ENCODE peak calls at places on chromosome 22, in eight cellular contexts. L is neural progenitor cell, J is endothelial cell of umbilical vein, Z is GM23338, N is HepG2, F is PC-3, W is mammary epithelial cell, P is fibroblast of lung. O is an unnamed sample. For H4K20me1, the result is how much of the 10 kb centered on the place peaks cover.

GRCh38 chr22:48587236-48587865 is 1240.3 kb downstream of the BRD1 start:
- DNase-seq in L (no peak), W (no peak), P (no peak), N (no peak), F (no peak), J (no peak), Z (no peak), O (no peak)

GRCh38 chr22:33380789-33381530 is 322.8 kb upstream of the SYN3 start:
- DNase-seq in L (no peak), F (peak), J (no peak), W (peak), N (no peak), Z (no peak), P (peak), O (peak)

GRCh38 chr22:22712092-22712658 is 67.8 kb downstream of the GGTLC2 start:
- DNase-seq in J (no peak), L (no peak), W (no peak), P (no peak), N (no peak), Z (no peak), F (no peak), O (no peak)

GRCh38 chr22:33666661-33667619 is 253.3 kb downstream of the LARGE1 start:
- DNase-seq in N (no peak), Z (peak), W (no peak), P (no peak), J (no peak), F (no peak), L (peak), O (no peak)

GRCh38 chr22:26835929-26836528 is 178.6 kb downstream of the MIAT start:
- DNase-seq in L (peak), J (peak), N (peak), W (peak), Z (peak), P (no peak), F (peak), O (peak)

GRCh38 chr22:48944756-48945620 is 882.7 kb downstream of the BRD1 start:
- DNase-seq in J (no peak), N (no peak), W (no peak), F (no peak), Z (no peak), P (no peak), L (no peak), O (no peak)

GRCh38 chr22:24089951-24090350 is 78.8 kb downstream of the CABIN1 start:
- DNase-seq in F (no peak), J (no peak), N (no peak), P (no peak), Z (no peak), W (no peak), L (no peak), O (no peak)

GRCh38 chr22:50209893-50210292 is 9.1 kb downstream of the SELENOO start:
- DNase-seq in W (peak), L (peak), P (peak), J (peak), F (peak), N (peak), Z (peak), O (peak)

GRCh38 chr22:33726294-33726711 is 194.0 kb downstream of the LARGE1 start:
- DNase-seq in N (no peak), Z (no peak), F (peak), P (peak), W (peak), L (no peak), J (no peak), O (peak)

GRCh38 chr22:16844529-16844928 is 19.3 kb upstream of the XKR3 start:
- DNase-seq in Z (no peak), J (no peak), N (no peak), L (no peak), P (no peak), W (no peak), F (no peak), O (no peak)

GRCh38 chr22:40560551-40560950 is 76.0 kb downstream of the MRTFA start:
- DNase-seq in F (no peak), W (peak), P (peak), N (no peak), Z (no peak), L (no peak), J (peak), O (no peak)

GRCh38 chr22:39448205-39449054 is 8.4 kb upstream of the MGAT3 start:
- DNase-seq in W (no peak), L (no peak), Z (no peak), F (peak), P (no peak), N (no peak), J (no peak), O (peak)

GRCh38 chr22:37137131-37137530 is 12.6 kb downstream of the IL2RB start:
- DNase-seq in F (no peak), W (no peak), J (no peak), L (no peak), N (no peak), Z (no peak), P (no peak), O (no peak)

GRCh38 chr22:17842386-17842785 is 68.1 kb upstream of the BID start:
- DNase-seq in J (no peak), W (no peak), N (no peak), L (no peak), Z (no peak), F (no peak), P (no peak), O (no peak)

GRCh38 chr22:50724616-50725015 is 13.4 kb upstream of the ACR start:
- DNase-seq in W (no peak), P (no peak), N (no peak), L (no peak), J (no peak), Z (no peak), F (no peak), O (no peak)

GRCh38 chr22:29344137-29344536 is 28.6 kb upstream of the RASL10A start:
- DNase-seq in W (peak), F (peak), Z (no peak), J (no peak), L (no peak), N (peak), P (peak), O (peak)

GRCh38 chr22:41833369-41834004 is 582 bp downstream of the SREBF2 start:
- DNase-seq in Z (peak), J (peak), L (peak), N (no peak), P (peak), F (peak), W (peak), O (peak)

GRCh38 chr22:37930270-37930951 is 23.0 kb downstream of the C22orf23 start:
- DNase-seq in L (peak), J (no peak), Z (peak), P (no peak), F (peak), W (no peak), N (no peak), O (no peak)

GRCh38 chr22:22666307-22667091 is 22.1 kb downstream of the GGTLC2 start:
- DNase-seq in Z (peak), W (no peak), P (no peak), L (peak), F (peak), N (peak), J (peak), O (peak)

GRCh38 chr22:49901457-49901856 is 16.8 kb downstream of the ALG12 start:
- DNase-seq in W (no peak), F (no peak), N (no peak), P (no peak), Z (no peak), J (no peak), L (no peak), O (no peak)

GRCh38 chr22:41201146-41201545 is 4.0 kb upstream of the L3MBTL2 start:
- DNase-seq in N (no peak), L (no peak), Z (no peak), F (no peak), J (no peak), W (no peak), P (no peak), O (peak)

GRCh38 chr22:22110548-22111266 is 128.1 kb upstream of the TOP3B start:
- DNase-seq in P (peak), F (peak), J (peak), W (peak), N (no peak), L (peak), Z (peak), O (peak)

GRCh38 chr22:38215156-38216038 is 13.6 kb downstream of the MAFF start:
- DNase-seq in J (no peak), P (no peak), F (no peak), L (no peak), Z (no peak), N (no peak), W (no peak), O (no peak)

GRCh38 chr22:23383491-23384450 is 196.3 kb downstream of the IGLL1 start:
- DNase-seq in P (no peak), Z (peak), F (no peak), N (no peak), L (peak), W (no peak), J (no peak), O (peak)

GRCh38 chr22:28112548-28113043 is 193.5 kb upstream of the PITPNB start:
- DNase-seq in W (no peak), N (peak), F (peak), Z (peak), P (peak), J (peak), L (peak), O (peak)

GRCh38 chr22:23080542-23081290 is 10.4 kb downstream of the GNAZ start:
- DNase-seq in W (no peak), L (no peak), Z (no peak), N (no peak), J (no peak), F (no peak), P (no peak), O (no peak)

GRCh38 chr22:17232406-17232805 is 13.2 kb upstream of the ADA2 start:
- DNase-seq in J (no peak), L (peak), W (no peak), F (no peak), N (no peak), P (no peak), Z (peak), O (no peak)

GRCh38 chr22:21626073-21626734 is 3.6 kb downstream of the YDJC start:
- DNase-seq in N (no peak), F (no peak), J (no peak), Z (no peak), P (no peak), W (no peak), L (no peak), O (no peak)

GRCh38 chr22:22884010-22884887 is 3.4 kb upstream of the IGLL5 start:
- DNase-seq in J (peak), W (peak), F (peak), P (peak), N (peak), Z (peak), L (peak), O (peak)

GRCh38 chr22:20299736-20300136 is 20.1 kb downstream of the DGCR6L start:
- DNase-seq in Z (peak), N (no peak), L (no peak), J (peak), F (peak), P (no peak), W (peak), O (peak)

GRCh38 chr22:22452211-22452610 is 56.3 kb downstream of the ZNF280B start:
- DNase-seq in L (no peak), N (no peak), P (no peak), Z (no peak), F (no peak), J (no peak), W (no peak), O (no peak)

GRCh38 chr22:38228873-38229740 is 27.3 kb downstream of the MAFF start:
- DNase-seq in N (peak), J (peak), W (peak), Z (no peak), L (no peak), F (peak), P (peak), O (no peak)

GRCh38 chr22:18023509-18024275 is 669 bp downstream of the MICAL3 start:
- DNase-seq in P (peak), F (peak), L (peak), W (peak), J (peak), Z (peak), N (no peak), O (peak)

GRCh38 chr22:32729368-32729767 is 72.1 kb upstream of the TIMP3 start:
- DNase-seq in N (no peak), W (no peak), L (no peak), P (no peak), F (no peak), J (no peak), Z (no peak), O (no peak)

GRCh38 chr22:25966448-25966913 is 202.8 kb upstream of the SEZ6L start:
- DNase-seq in P (no peak), F (no peak), W (no peak), L (peak), N (no peak), J (no peak), Z (no peak), O (no peak)

GRCh38 chr22:37146507-37147180 is 3.1 kb downstream of the IL2RB start:
- DNase-seq in L (no peak), N (no peak), J (no peak), F (no peak), Z (no peak), P (no peak), W (no peak), O (no peak)

GRCh38 chr22:49670610-49671330 is 156.9 kb downstream of the BRD1 start:
- DNase-seq in N (no peak), W (no peak), J (no peak), Z (no peak), P (no peak), L (peak), F (no peak), O (no peak)

GRCh38 chr22:23219787-23220484 is 39.6 kb downstream of the BCR start:
- DNase-seq in N (no peak), Z (no peak), W (peak), L (no peak), J (peak), F (peak), P (peak), O (peak)

GRCh38 chr22:21688341-21688705 is 22.5 kb downstream of the PPIL2 start:
- DNase-seq in F (no peak), J (no peak), W (no peak), L (no peak), Z (no peak), N (no peak), P (no peak), O (no peak)

DNA sequence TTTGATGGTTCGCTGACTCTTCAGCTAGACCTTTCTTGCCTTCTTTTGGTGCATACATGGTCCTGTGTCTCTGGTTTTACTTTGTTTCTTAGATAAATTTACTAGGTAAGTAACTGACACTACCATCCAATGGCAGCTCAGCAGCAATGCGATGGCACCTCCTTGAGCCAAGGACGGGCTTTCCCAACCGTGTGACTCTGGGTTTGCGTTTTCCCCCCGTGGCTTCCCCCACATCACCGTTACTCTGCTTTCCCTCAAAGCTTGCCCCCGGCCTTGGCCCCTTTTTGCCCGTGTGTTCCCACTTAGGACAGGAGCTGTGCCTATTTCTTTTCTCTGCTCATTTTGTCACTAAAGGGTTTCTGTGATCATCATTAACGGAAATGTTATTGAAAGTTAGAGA is 41.5 kb downstream of the TBC1D22A start:
- DNase-seq in N (no peak), J (no peak), Z (no peak), P (no peak), W (no peak), F (no peak), L (no peak), O (no peak)
- H4K20me1 ChIP-seq in N (under half), J (under half), Z (under half), P (under half), W (under half), F (under half), L (under half), O (under half)

DNA sequence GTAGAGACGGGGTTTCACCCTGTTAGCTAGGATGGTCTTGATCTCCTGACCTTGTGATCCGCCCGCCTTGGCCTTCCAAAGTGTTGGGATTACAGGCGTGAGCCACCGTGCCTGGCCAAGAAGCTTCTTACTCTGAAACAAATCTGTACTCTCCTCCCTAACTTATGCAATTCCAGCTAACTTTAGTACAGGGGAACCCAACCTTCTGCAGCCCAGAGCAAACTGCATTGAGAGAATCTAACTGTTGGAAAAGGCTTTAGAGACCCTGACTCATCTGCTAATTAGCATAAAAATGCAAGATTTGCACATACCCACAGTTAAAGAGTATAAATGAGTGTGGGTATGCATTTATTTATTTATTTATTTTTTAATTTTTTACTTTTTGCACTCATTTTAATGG is 64.8 kb downstream of the APOL5 start:
- DNase-seq in J (no peak), W (no peak), F (no peak), P (peak), N (no peak), L (no peak), Z (peak), O (no peak)
- TF ChIP-seq EZH2 in J (no peak), W (no peak), F (no peak), P (no peak), N (no peak), L (no peak), Z (no peak), O (no peak)

GRCh38 chr22:42932197-42932519 is 75.1 kb upstream of the ARFGAP3 start:
- DNase-seq in L (no peak), J (no peak), N (no peak), F (no peak), W (no peak), Z (no peak), P (no peak), O (no peak)

GRCh38 chr22:42929838-42930155 is 72.7 kb upstream of the ARFGAP3 start:
- DNase-seq in N (no peak), Z (no peak), J (no peak), P (no peak), L (no peak), F (no peak), W (no peak), O (no peak)

GRCh38 chr22:42931421-42932196 is 74.5 kb upstream of the ARFGAP3 start:
- DNase-seq in J (no peak), Z (no peak), W (no peak), F (no peak), P (no peak), L (no peak), N (no peak), O (no peak)

GRCh38 chr22:42928969-42929837 is 72.1 kb upstream of the ARFGAP3 start:
- DNase-seq in F (no peak), W (no peak), N (peak), Z (no peak), P (no peak), J (no peak), L (no peak), O (no peak)

GRCh38 chr22:42930810-42931420 is 73.8 kb upstream of the ARFGAP3 start:
- DNase-seq in F (peak), P (peak), J (no peak), N (peak), L (no peak), W (peak), Z (no peak), O (no peak)
- H4K20me1 ChIP-seq in F (under half), P (under half), J (under half), N (under half), L (half or more), W (under half), Z (under half), O (under half)

DNA sequence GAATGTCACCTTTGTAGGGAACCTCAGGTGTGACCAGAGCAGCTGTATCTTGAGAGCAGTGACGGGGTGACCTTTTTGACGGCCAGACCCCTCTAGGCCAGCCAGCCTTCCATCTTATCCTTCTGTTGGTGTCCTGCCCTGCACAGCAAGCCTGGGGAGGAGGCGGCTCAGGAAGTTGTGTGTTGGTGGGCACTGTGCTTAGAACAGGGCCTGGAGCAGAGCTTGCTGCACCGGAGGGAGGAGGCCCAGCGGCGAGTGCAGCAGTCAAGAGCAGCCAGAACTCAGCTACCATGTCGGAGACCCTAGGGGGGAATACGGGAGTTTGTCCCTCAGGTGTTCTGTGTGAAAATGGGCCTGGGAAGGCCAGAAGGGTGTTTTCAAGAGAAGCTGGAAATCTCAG is 129.4 kb downstream of the OSBP2 start:
- DNase-seq in P (no peak), L (no peak), N (no peak), J (no peak), W (no peak), Z (no peak), F (no peak), O (no peak)
- TF ChIP-seq EZH2 in P (no peak), L (no peak), N (no peak), J (no peak), W (no peak), Z (no peak), F (no peak), O (no peak)

DNA sequence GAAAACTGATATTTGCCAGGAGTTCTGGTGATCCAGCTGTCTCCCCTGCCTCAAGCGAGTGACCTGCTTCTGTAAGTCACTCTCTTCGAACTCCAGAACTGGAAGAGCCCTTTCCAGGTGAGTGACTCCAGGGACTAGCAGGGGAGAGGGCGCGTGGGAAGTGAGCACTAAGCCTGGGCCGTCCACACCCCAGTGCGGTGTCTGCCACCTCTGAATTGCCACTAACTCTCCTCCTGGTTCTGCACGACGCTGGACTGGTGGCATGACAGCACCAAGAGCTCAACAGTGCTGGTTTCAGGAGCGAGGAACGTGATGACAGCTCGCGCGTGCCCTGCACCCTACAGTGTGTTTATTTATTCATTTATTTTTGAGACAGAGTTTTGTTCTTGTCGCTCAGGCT is 22.9 kb downstream of the KIAA0930 start:
- DNase-seq in W (no peak), P (no peak), F (no peak), Z (no peak), N (no peak), J (no peak), L (no peak), O (no peak)
- H4K20me1 ChIP-seq in W (under half), P (under half), F (under half), Z (under half), N (under half), J (under half), L (half or more), O (under half)

O was measured in hepatocyte.